ENCODE peak calls at places on chromosomes 12 and 14, in six cellular contexts. C, Z, D, A, G and L are unnamed samples.

GRCh38 chr12:19373569-19373968 is 65.7 kb upstream of the AEBP2 start:
- DNase-seq in C (peak; percentile 10), Z (no peak), D (no peak), A (no peak), G (no peak), L (no peak)

GRCh38 chr14:66600416-66600815 is 92.5 kb downstream of the GPHN start:
- DNase-seq in C (peak; percentile 80), Z (no peak), D (no peak), A (no peak), G (no peak), L (no peak)

GRCh38 chr12:52874573-52875435 is 26.0 kb upstream of the KRT78 start:
- DNase-seq in C (peak; percentile 48), Z (no peak), D (no peak), A (no peak), G (no peak), L (no peak)

GRCh38 chr12:119500209-119500608 is 93.4 kb upstream of the TMEM233 start:
- DNase-seq in C (no peak), Z (no peak), D (no peak), A (no peak), G (no peak), L (no peak)

GRCh38 chr14:57870686-57871457 is 5.0 kb upstream of the SLC35F4 start:
- DNase-seq in C (no peak), Z (no peak), D (no peak), A (no peak), G (no peak), L (no peak)

GRCh38 chr12:76799362-76799761 is 35.4 kb downstream of the ZDHHC17 start:
- DNase-seq in C (no peak), Z (no peak), D (no peak), A (no peak), G (no peak), L (no peak)

GRCh38 chr12:87344699-87345098 is 684.5 kb downstream of the C12orf50 start:
- DNase-seq in C (peak; percentile 9), Z (no peak), D (no peak), A (no peak), G (no peak), L (no peak)

GRCh38 chr12:80314741-80315140 is 129.3 kb upstream of the PTPRQ start:
- DNase-seq in C (no peak), Z (no peak), D (no peak), A (peak; percentile 66), G (no peak), L (no peak)

GRCh38 chr12:124713436-124714082 is 146.1 kb upstream of the NCOR2 start:
- DNase-seq in C (peak; percentile 86), Z (no peak), D (no peak), A (peak; percentile 83), G (no peak), L (peak; percentile 91)

GRCh38 chr14:23129759-23130316 is 10.8 kb upstream of the CEBPE start:
- DNase-seq in C (no peak), Z (no peak), D (no peak), A (no peak), G (no peak), L (no peak)

GRCh38 chr14:93734086-93734822 is 54.0 kb downstream of the PRIMA1 start:
- DNase-seq in C (no peak), Z (no peak), D (peak; percentile 19), A (no peak), G (no peak), L (no peak)

GRCh38 chr12:95117178-95117599 is 43.8 kb upstream of the NR2C1 start:
- DNase-seq in C (peak; percentile 86), Z (peak; percentile 62), D (peak; percentile 89), A (peak; percentile 60), G (peak; percentile 41), L (peak; percentile 78)

GRCh38 chr14:52059614-52060013 is 9.2 kb downstream of the NID2 start:
- DNase-seq in C (no peak), Z (no peak), D (no peak), A (peak; percentile 77), G (no peak), L (no peak)

GRCh38 chr14:79543966-79544365 is 667.3 kb downstream of the DIO2 start:
- DNase-seq in C (peak; percentile 79), Z (no peak), D (peak; percentile 2), A (peak; percentile 29), G (no peak), L (peak; percentile 31)

GRCh38 chr14:34489324-34489723 is 27.3 kb upstream of the SPTSSA start:
- DNase-seq in C (peak; percentile 41), Z (no peak), D (no peak), A (no peak), G (no peak), L (no peak)

GRCh38 chr14:22319526-22320352 is 269.3 kb downstream of the DAD1 start:
- DNase-seq in C (peak; percentile 74), Z (peak; percentile 15), D (peak; percentile 77), A (no peak), G (peak; percentile 61), L (peak; percentile 75)

GRCh38 chr12:109330282-109330681 is 17.4 kb upstream of the MYO1H start:
- DNase-seq in C (no peak), Z (no peak), D (no peak), A (no peak), G (no peak), L (no peak)

GRCh38 chr12:18496156-18496555 is 234.8 kb downstream of the PIK3C2G start:
- DNase-seq in C (no peak), Z (no peak), D (no peak), A (no peak), G (no peak), L (no peak)

GRCh38 chr12:42426733-42427132 is 100.8 kb downstream of the PPHLN1 start:
- DNase-seq in C (peak; percentile 90), Z (peak; percentile 16), D (no peak), A (no peak), G (no peak), L (peak; percentile 74)

GRCh38 chr12:111190741-111191526 is 178.0 kb downstream of the PHETA1 start:
- DNase-seq in C (no peak), Z (no peak), D (no peak), A (no peak), G (no peak), L (no peak)

GRCh38 chr14:102854397-102854703 is 68.1 kb upstream of the AMN start:
- DNase-seq in C (no peak), Z (no peak), D (no peak), A (no peak), G (no peak), L (no peak)

GRCh38 chr12:127640181-127640886 is 626.6 kb upstream of the TMEM132C start:
- DNase-seq in C (peak; percentile 68), Z (no peak), D (no peak), A (peak; percentile 68), G (no peak), L (no peak)

GRCh38 chr14:70934084-70934483 is 26.8 kb downstream of the PCNX1 start:
- DNase-seq in C (peak; percentile 23), Z (no peak), D (no peak), A (no peak), G (no peak), L (no peak)

GRCh38 chr14:54332490-54332889 is 64.3 kb upstream of the CDKN3 start:
- DNase-seq in C (no peak), Z (no peak), D (no peak), A (no peak), G (no peak), L (no peak)

GRCh38 chr12:66441905-66442559 is 139.7 kb downstream of the HELB start:
- DNase-seq in C (no peak), Z (no peak), D (no peak), A (no peak), G (no peak), L (no peak)

GRCh38 chr12:113881588-113881987 is 84.5 kb downstream of the RBM19 start:
- DNase-seq in C (no peak), Z (no peak), D (no peak), A (no peak), G (no peak), L (no peak)

GRCh38 chr12:68420225-68421008 is 88.3 kb upstream of the MDM1 start:
- DNase-seq in C (peak; percentile 63), Z (no peak), D (no peak), A (no peak), G (peak; percentile 13), L (no peak)

GRCh38 chr12:62261876-62262275 is 1.7 kb downstream of the USP15 start:
- DNase-seq in C (no peak), Z (no peak), D (no peak), A (no peak), G (no peak), L (no peak)

DNA sequence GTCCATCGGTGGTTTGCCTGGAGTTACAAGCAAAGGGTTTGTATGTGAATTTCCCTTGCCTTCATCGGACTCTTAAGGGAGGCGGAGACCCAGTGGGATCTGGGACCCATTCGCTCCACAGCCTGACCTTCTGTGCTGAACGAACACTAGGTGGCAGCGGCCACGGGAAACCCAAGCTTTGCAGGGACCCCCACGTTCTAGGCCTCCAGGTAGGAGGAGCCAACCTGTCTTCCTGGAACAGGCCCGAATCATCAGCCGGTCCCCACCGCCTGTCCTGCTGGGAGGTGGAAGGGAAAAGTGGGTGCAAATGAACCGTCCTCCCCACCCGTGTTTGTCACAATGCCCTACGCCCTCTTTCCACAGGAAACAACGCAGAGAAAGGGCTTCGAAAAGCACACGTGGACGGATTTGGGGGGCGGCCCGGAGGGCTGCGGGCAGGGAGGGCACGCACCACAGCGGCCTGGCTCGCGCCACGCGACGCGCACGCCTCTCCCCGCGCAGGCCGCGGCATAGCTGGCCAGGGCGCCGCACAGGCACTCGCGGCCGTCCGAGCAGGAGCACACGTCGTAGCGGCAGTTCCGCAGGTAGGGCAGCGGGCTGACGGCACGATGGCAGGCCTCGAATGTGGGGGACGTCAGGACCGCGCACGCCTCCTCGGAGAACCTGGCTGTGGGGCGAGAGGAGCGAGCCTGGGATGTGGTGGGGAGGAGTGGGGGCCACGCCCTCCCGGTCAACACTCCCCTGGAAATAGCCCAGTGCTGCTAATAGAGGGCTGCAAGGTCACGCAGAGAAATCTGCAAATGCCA is 67.9 kb downstream of the VWF start:
- DNase-seq in C (no peak), Z (no peak), D (peak; percentile 52), A (no peak), G (no peak), L (no peak)
- TF ChIP-seq CTCF in C (peak; percentile 19), Z (peak; percentile 47), D (peak; percentile 74), A (peak; percentile 48), G (peak; percentile 40), L (no peak)

GRCh38 chr12:75488553-75488952 is 8.0 kb downstream of the GLIPR1 start:
- DNase-seq in C (peak; percentile 71), Z (no peak), D (peak; percentile 36), A (no peak), G (no peak), L (peak; percentile 45)
- TF ChIP-seq CTCF in C (peak; percentile 70), Z (peak; percentile 51), D (peak; percentile 64), A (peak; percentile 47), G (peak; percentile 47), L (peak; percentile 32)

GRCh38 chr14:86646688-86647687 is 1117.0 kb downstream of the FLRT2 start:
- DNase-seq in C (peak; percentile 9), Z (peak; percentile 10), D (peak; percentile 23), A (no peak), G (no peak), L (peak; percentile 1)
- TF ChIP-seq CTCF in C (no peak), Z (peak; percentile 25), D (peak; percentile 80), A (no peak), G (no peak), L (peak; percentile 12)

DNA sequence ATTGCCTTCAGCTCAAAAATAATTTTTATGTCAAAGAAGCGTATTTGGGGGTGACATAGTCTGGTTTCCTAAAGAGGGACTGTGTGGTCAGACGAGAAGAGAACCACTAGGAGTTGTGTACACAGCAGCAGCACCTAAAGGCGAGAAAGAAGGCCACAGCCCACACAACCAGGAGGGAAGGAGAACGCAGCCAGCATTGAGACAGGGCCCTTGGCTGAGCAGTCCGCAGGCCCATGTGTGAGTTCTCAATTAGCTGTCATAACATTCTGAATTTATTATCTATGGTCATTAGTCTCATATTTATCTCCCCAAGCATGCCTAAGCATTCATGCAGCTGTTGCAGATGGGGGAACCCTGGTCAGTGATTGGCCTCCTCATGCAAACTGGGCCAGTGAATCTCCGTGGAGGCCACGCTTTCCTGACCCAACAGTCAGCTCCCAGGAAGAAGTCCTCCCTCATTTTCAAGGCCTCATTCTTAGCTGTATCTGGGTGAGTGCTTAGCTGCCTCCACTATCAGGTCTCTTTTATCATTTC is 81.2 kb upstream of the ATF7IP start:
- DNase-seq in C (no peak), Z (no peak), D (peak; percentile 71), A (no peak), G (no peak), L (peak; percentile 85)
- TF ChIP-seq CTCF in C (no peak), Z (no peak), D (peak; percentile 53), A (no peak), G (no peak), L (peak; percentile 29)